ENCODE peak calls at places on chromosomes 13 and 19, in five cellular contexts. One of them, this sample, is unnamed.

GRCh38 chr19:17475541-17476115 is 5.3 kb downstream of the SLC27A1 start:
- DNase-seq in astrocyte: peak
- DNase-seq in upper lobe of left lung: no peak
- DNase-seq in stomach: peak
- DNase-seq in body of pancreas: peak
- DNase-seq in this sample: peak

GRCh38 chr13:49652691-49653305 is 24.5 kb downstream of the ARL11 start:
- DNase-seq in astrocyte: no peak
- DNase-seq in upper lobe of left lung: no peak
- DNase-seq in stomach: peak
- DNase-seq in body of pancreas: peak
- DNase-seq in this sample: peak

GRCh38 chr13:77891041-77891440 is 27.6 kb downstream of the EDNRB start:
- DNase-seq in astrocyte: no peak
- DNase-seq in upper lobe of left lung: no peak
- DNase-seq in stomach: no peak
- DNase-seq in body of pancreas: no peak
- DNase-seq in this sample: peak

GRCh38 chr19:35040826-35041547 is 534 bp upstream of the HPN start:
- DNase-seq in astrocyte: no peak
- DNase-seq in upper lobe of left lung: peak
- DNase-seq in stomach: peak
- DNase-seq in body of pancreas: peak
- DNase-seq in this sample: peak

GRCh38 chr19:29401712-29402421 is 123.9 kb upstream of the VSTM2B start:
- DNase-seq in astrocyte: no peak
- DNase-seq in upper lobe of left lung: no peak
- DNase-seq in stomach: no peak
- DNase-seq in body of pancreas: no peak
- DNase-seq in this sample: no peak

GRCh38 chr19:38831142-38831605 is 420 bp downstream of the ECH1 start:
- DNase-seq in astrocyte: peak
- DNase-seq in upper lobe of left lung: peak
- DNase-seq in stomach: peak
- DNase-seq in body of pancreas: peak
- DNase-seq in this sample: peak

GRCh38 chr19:4393947-4394590 is 6.3 kb downstream of the SH3GL1 start:
- DNase-seq in astrocyte: peak
- DNase-seq in upper lobe of left lung: no peak
- DNase-seq in stomach: no peak
- DNase-seq in body of pancreas: no peak
- DNase-seq in this sample: peak

GRCh38 chr19:45900661-45901431 is 1.6 kb downstream of the MYPOP start:
- DNase-seq in astrocyte: no peak
- DNase-seq in upper lobe of left lung: no peak
- DNase-seq in stomach: no peak
- DNase-seq in body of pancreas: no peak
- DNase-seq in this sample: no peak

GRCh38 chr19:7705387-7706187 is 3.7 kb upstream of the FCER2 start:
- DNase-seq in astrocyte: no peak
- DNase-seq in upper lobe of left lung: no peak
- DNase-seq in stomach: peak
- DNase-seq in body of pancreas: peak
- DNase-seq in this sample: no peak

GRCh38 chr19:4431808-4432674 is 25.6 kb downstream of the UBXN6 start:
- DNase-seq in astrocyte: no peak
- DNase-seq in upper lobe of left lung: peak
- DNase-seq in stomach: no peak
- DNase-seq in body of pancreas: peak
- DNase-seq in this sample: no peak

GRCh38 chr13:53073711-53074110 is 45.1 kb downstream of the OLFM4 start:
- DNase-seq in astrocyte: no peak
- DNase-seq in upper lobe of left lung: no peak
- DNase-seq in stomach: no peak
- DNase-seq in body of pancreas: no peak
- DNase-seq in this sample: no peak

GRCh38 chr19:51323481-51323891 is 12.0 kb downstream of the IGLON5 start:
- DNase-seq in astrocyte: no peak
- DNase-seq in upper lobe of left lung: peak
- DNase-seq in stomach: no peak
- DNase-seq in body of pancreas: no peak
- DNase-seq in this sample: no peak

GRCh38 chr19:2983351-2984195 is 6.2 kb downstream of the TLE6 start:
- DNase-seq in astrocyte: peak
- DNase-seq in upper lobe of left lung: no peak
- DNase-seq in stomach: no peak
- DNase-seq in body of pancreas: peak
- DNase-seq in this sample: peak

GRCh38 chr19:47187797-47188196 is 43.2 kb downstream of the BBC3 start:
- DNase-seq in astrocyte: no peak
- DNase-seq in upper lobe of left lung: no peak
- DNase-seq in stomach: no peak
- DNase-seq in body of pancreas: no peak
- DNase-seq in this sample: no peak

GRCh38 chr19:45507864-45508680 is 793 bp downstream of the VASP start:
- DNase-seq in astrocyte: no peak
- DNase-seq in upper lobe of left lung: peak
- DNase-seq in stomach: peak
- DNase-seq in body of pancreas: peak
- DNase-seq in this sample: no peak

GRCh38 chr19:55626350-55626749 is 2.0 kb upstream of the ZNF784 start:
- DNase-seq in astrocyte: no peak
- DNase-seq in upper lobe of left lung: no peak
- DNase-seq in stomach: no peak
- DNase-seq in body of pancreas: no peak
- DNase-seq in this sample: no peak

GRCh38 chr13:51534075-51534817 is 50.0 kb upstream of the WDFY2 start:
- DNase-seq in astrocyte: no peak
- DNase-seq in upper lobe of left lung: no peak
- DNase-seq in stomach: peak
- DNase-seq in body of pancreas: peak
- DNase-seq in this sample: no peak

GRCh38 chr19:55694656-55695491 is 19.8 kb downstream of the EPN1 start:
- DNase-seq in astrocyte: no peak
- DNase-seq in upper lobe of left lung: peak
- DNase-seq in stomach: no peak
- DNase-seq in body of pancreas: no peak
- DNase-seq in this sample: no peak

GRCh38 chr13:48596128-48596429 is 57.6 kb upstream of the CYSLTR2 start:
- DNase-seq in astrocyte: no peak
- DNase-seq in upper lobe of left lung: no peak
- DNase-seq in stomach: peak
- DNase-seq in body of pancreas: peak
- DNase-seq in this sample: no peak

DNA sequence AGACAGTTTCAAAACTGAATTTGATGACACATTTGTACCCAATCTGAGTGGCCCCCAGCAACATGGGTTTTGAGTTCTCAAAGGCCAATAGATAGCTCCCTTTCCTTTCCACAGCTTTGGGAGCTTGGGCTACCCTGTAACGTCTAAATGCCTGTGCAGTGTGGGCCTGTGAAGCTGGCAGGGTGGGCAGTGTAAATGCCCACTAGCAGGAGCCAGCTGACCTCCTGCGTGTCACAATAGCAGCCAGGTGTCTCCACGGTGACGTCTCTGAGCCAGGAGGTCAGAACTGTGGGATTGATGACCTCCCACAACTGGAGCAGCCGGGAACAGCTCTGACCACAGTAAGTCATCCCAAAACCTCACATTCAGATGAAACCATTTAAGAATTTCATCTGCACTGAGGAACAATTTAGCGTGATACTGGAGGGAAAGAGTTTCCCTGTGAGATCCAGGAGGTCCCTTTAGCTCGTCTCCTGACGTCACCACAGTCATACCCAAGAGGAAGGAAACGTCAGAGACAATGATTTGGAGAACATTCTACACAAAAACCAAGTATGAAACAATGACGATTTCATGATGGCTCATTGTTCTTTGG is at the start of gene IPO5:
- DNase-seq in astrocyte: peak
- DNase-seq in upper lobe of left lung: no peak
- DNase-seq in stomach: no peak
- DNase-seq in body of pancreas: no peak
- DNase-seq in this sample: no peak
- TF ChIP-seq CTCF in astrocyte: no peak
- TF ChIP-seq CTCF in upper lobe of left lung: no peak
- TF ChIP-seq CTCF in stomach: no peak
- TF ChIP-seq CTCF in body of pancreas: no peak
- TF ChIP-seq CTCF in this sample: no peak

DNA sequence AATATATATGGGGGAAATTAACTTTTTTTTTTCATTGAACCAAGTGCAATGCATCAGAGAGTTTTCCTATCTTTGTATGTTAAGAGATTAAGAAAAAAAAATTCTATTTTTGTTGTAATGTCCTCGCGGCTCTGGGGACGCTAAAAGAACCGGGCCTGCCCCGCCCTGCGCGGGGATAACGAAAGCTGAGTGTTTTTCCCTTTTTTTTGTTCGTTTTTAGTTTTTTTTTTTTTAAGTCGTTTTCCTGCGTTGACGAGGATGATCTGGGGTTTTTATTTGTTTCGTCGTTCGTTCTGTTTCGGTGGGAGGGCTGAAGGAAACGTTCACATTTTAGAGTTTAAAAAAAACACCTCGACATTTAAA is 5.7 kb downstream of the LYL1 start:
- DNase-seq in astrocyte: no peak
- DNase-seq in upper lobe of left lung: no peak
- DNase-seq in stomach: no peak
- DNase-seq in body of pancreas: no peak
- DNase-seq in this sample: no peak
- H3K4me3 ChIP-seq in astrocyte: no peak
- H3K4me3 ChIP-seq in upper lobe of left lung: peak
- H3K4me3 ChIP-seq in stomach: no peak
- H3K4me3 ChIP-seq in body of pancreas: no peak
- H3K4me3 ChIP-seq in this sample: no peak

GRCh38 chr13:80361883-80362327 is 21.0 kb upstream of the SPRY2 start:
- DNase-seq in astrocyte: no peak
- DNase-seq in upper lobe of left lung: no peak
- DNase-seq in stomach: no peak
- DNase-seq in body of pancreas: no peak
- DNase-seq in this sample: no peak
- TF ChIP-seq CTCF in astrocyte: no peak
- TF ChIP-seq CTCF in upper lobe of left lung: no peak
- TF ChIP-seq CTCF in stomach: no peak
- TF ChIP-seq CTCF in body of pancreas: no peak
- TF ChIP-seq CTCF in this sample: no peak

DNA sequence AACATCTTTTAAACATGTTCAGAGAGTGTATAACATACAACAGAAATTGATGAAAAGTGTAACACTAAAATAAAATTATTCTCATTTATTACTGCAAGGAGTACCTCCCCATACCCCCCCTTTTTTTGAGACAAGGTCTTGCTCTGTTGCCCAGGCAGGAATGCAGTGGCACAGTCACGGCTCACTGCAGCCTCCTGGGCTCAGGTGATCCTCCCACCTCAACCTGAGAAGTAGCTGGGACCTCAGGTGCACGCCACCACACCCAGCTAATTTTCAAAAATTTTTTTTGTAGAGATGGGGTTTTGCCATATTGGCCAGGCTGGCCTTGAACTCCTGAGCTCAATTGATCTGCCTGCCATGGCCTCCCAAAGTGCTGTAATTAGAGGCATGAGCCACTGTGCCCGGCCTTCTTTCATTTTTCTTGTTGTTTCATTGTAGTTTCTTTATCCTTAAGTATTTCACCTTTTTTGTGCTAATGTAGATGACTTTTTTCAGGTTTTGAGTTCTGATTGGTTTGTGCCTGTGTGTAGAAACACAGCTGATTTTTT is 28.3 kb downstream of the GATAD2A start:
- DNase-seq in astrocyte: no peak
- DNase-seq in upper lobe of left lung: no peak
- DNase-seq in stomach: no peak
- DNase-seq in body of pancreas: no peak
- DNase-seq in this sample: no peak
- H3K4me3 ChIP-seq in astrocyte: no peak
- H3K4me3 ChIP-seq in upper lobe of left lung: no peak
- H3K4me3 ChIP-seq in stomach: no peak
- H3K4me3 ChIP-seq in body of pancreas: no peak
- H3K4me3 ChIP-seq in this sample: no peak

GRCh38 chr19:33998739-33999345 is 173.5 kb upstream of the LSM14A start:
- DNase-seq in astrocyte: peak
- DNase-seq in upper lobe of left lung: no peak
- DNase-seq in stomach: no peak
- DNase-seq in body of pancreas: no peak
- DNase-seq in this sample: peak
- TF ChIP-seq CTCF in astrocyte: peak
- TF ChIP-seq CTCF in upper lobe of left lung: peak
- TF ChIP-seq CTCF in stomach: peak
- TF ChIP-seq CTCF in body of pancreas: peak
- TF ChIP-seq CTCF in this sample: peak

GRCh38 chr13:106416645-106417044 is 118.8 kb downstream of the EFNB2 start:
- DNase-seq in astrocyte: no peak
- DNase-seq in upper lobe of left lung: no peak
- DNase-seq in stomach: no peak
- DNase-seq in body of pancreas: no peak
- DNase-seq in this sample: no peak

GRCh38 chr13:106415427-106415826 is 120.0 kb downstream of the EFNB2 start:
- DNase-seq in astrocyte: no peak
- DNase-seq in upper lobe of left lung: no peak
- DNase-seq in stomach: no peak
- DNase-seq in body of pancreas: no peak
- DNase-seq in this sample: no peak

GRCh38 chr13:106417467-106418110 is 117.9 kb downstream of the EFNB2 start:
- DNase-seq in astrocyte: no peak
- DNase-seq in upper lobe of left lung: no peak
- DNase-seq in stomach: no peak
- DNase-seq in body of pancreas: no peak
- DNase-seq in this sample: no peak

GRCh38 chr13:106415971-106416370 is 119.5 kb downstream of the EFNB2 start:
- DNase-seq in astrocyte: no peak
- DNase-seq in upper lobe of left lung: no peak
- DNase-seq in stomach: no peak
- DNase-seq in body of pancreas: no peak
- DNase-seq in this sample: no peak

DNA sequence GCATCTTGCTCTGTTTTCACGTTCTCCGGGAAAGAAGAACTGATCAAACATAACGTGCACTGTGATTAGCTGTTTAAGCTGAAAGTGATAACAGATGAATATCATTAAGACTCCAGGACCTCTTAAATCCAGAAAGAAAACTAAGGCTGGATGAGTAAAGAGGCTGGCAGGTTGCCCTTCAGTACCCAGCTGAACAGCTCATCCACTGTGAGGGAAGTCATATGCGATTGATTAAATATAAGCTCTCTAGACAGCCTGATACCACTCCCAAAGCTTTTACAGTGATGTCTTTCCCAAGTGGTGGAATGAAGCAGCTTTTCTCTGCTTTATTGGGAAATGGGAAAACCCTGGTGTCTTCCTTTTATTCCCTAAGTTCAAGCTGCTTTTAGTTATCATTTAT is 116.9 kb downstream of the EFNB2 start:
- DNase-seq in astrocyte: peak
- DNase-seq in upper lobe of left lung: no peak
- DNase-seq in stomach: no peak
- DNase-seq in body of pancreas: no peak
- DNase-seq in this sample: no peak
- H3K4me3 ChIP-seq in astrocyte: no peak
- H3K4me3 ChIP-seq in upper lobe of left lung: no peak
- H3K4me3 ChIP-seq in stomach: no peak
- H3K4me3 ChIP-seq in body of pancreas: no peak
- H3K4me3 ChIP-seq in this sample: no peak